ENCODE peak calls at places on chromosomes 5 and 9, in seven cellular contexts. One of them, this sample, is unnamed.
A peak's percentile ranks its signal among the peaks of the same experiment; 100 is the strongest.

GRCh38 chr9:106450549-106450948 is 412.4 kb upstream of the ZNF462 start:
- DNase-seq in endothelial cell: no peak
- DNase-seq in NCI-H1092 treated with DMSO at 0.1 percent for 48 hours: no peak
- DNase-seq in stimulated activated CD4-positive, alpha-beta T cell treated with anti-CD3 and anti-CD28 coated beads, Interleukin-2, amount 100 ng/mL, for 48 hours: no peak
- DNase-seq in T47D: no peak
- DNase-seq in GM06990: no peak
- DNase-seq in HEK293T: no peak
- DNase-seq in this sample: no peak

GRCh38 chr5:2297991-2298390 is 415.3 kb upstream of the IRX4 start:
- DNase-seq in endothelial cell: no peak
- DNase-seq in NCI-H1092 treated with DMSO at 0.1 percent for 48 hours: no peak
- DNase-seq in stimulated activated CD4-positive, alpha-beta T cell treated with anti-CD3 and anti-CD28 coated beads, Interleukin-2, amount 100 ng/mL, for 48 hours: no peak
- DNase-seq in T47D: no peak
- DNase-seq in GM06990: no peak
- DNase-seq in HEK293T: no peak
- DNase-seq in this sample: no peak

GRCh38 chr5:178351950-178352349 is 119.3 kb upstream of the PHYKPL start:
- DNase-seq in endothelial cell: no peak
- DNase-seq in NCI-H1092 treated with DMSO at 0.1 percent for 48 hours: no peak
- DNase-seq in stimulated activated CD4-positive, alpha-beta T cell treated with anti-CD3 and anti-CD28 coated beads, Interleukin-2, amount 100 ng/mL, for 48 hours: no peak
- DNase-seq in T47D: no peak
- DNase-seq in GM06990: no peak
- DNase-seq in HEK293T: no peak
- DNase-seq in this sample: no peak

GRCh38 chr9:71977003-71977402 is 65.6 kb downstream of the C9orf85 start:
- DNase-seq in endothelial cell: no peak
- DNase-seq in NCI-H1092 treated with DMSO at 0.1 percent for 48 hours: no peak
- DNase-seq in stimulated activated CD4-positive, alpha-beta T cell treated with anti-CD3 and anti-CD28 coated beads, Interleukin-2, amount 100 ng/mL, for 48 hours: no peak
- DNase-seq in T47D: no peak
- DNase-seq in GM06990: no peak
- DNase-seq in HEK293T: no peak
- DNase-seq in this sample: no peak

GRCh38 chr5:33235824-33236223 is 204.9 kb upstream of the TARS1 start:
- DNase-seq in endothelial cell: no peak
- DNase-seq in NCI-H1092 treated with DMSO at 0.1 percent for 48 hours: no peak
- DNase-seq in stimulated activated CD4-positive, alpha-beta T cell treated with anti-CD3 and anti-CD28 coated beads, Interleukin-2, amount 100 ng/mL, for 48 hours: no peak
- DNase-seq in T47D: no peak
- DNase-seq in GM06990: peak; percentile 9
- DNase-seq in HEK293T: no peak
- DNase-seq in this sample: no peak

GRCh38 chr5:163727028-163727427 is 221.6 kb downstream of the MAT2B start:
- DNase-seq in endothelial cell: no peak
- DNase-seq in NCI-H1092 treated with DMSO at 0.1 percent for 48 hours: no peak
- DNase-seq in stimulated activated CD4-positive, alpha-beta T cell treated with anti-CD3 and anti-CD28 coated beads, Interleukin-2, amount 100 ng/mL, for 48 hours: no peak
- DNase-seq in T47D: peak; percentile 61
- DNase-seq in GM06990: no peak
- DNase-seq in HEK293T: no peak
- DNase-seq in this sample: no peak

GRCh38 chr9:93672622-93673270 is 96.4 kb downstream of the PHF2 start:
- DNase-seq in endothelial cell: peak; percentile 2
- DNase-seq in NCI-H1092 treated with DMSO at 0.1 percent for 48 hours: no peak
- DNase-seq in stimulated activated CD4-positive, alpha-beta T cell treated with anti-CD3 and anti-CD28 coated beads, Interleukin-2, amount 100 ng/mL, for 48 hours: no peak
- DNase-seq in T47D: no peak
- DNase-seq in GM06990: no peak
- DNase-seq in HEK293T: no peak
- DNase-seq in this sample: no peak

GRCh38 chr9:134371731-134372130 is 45.5 kb downstream of the RXRA start:
- DNase-seq in endothelial cell: no peak
- DNase-seq in NCI-H1092 treated with DMSO at 0.1 percent for 48 hours: no peak
- DNase-seq in stimulated activated CD4-positive, alpha-beta T cell treated with anti-CD3 and anti-CD28 coated beads, Interleukin-2, amount 100 ng/mL, for 48 hours: no peak
- DNase-seq in T47D: no peak
- DNase-seq in GM06990: no peak
- DNase-seq in HEK293T: no peak
- DNase-seq in this sample: no peak

GRCh38 chr5:143134269-143134668 is 269.2 kb downstream of the NR3C1 start:
- DNase-seq in endothelial cell: no peak
- DNase-seq in NCI-H1092 treated with DMSO at 0.1 percent for 48 hours: no peak
- DNase-seq in stimulated activated CD4-positive, alpha-beta T cell treated with anti-CD3 and anti-CD28 coated beads, Interleukin-2, amount 100 ng/mL, for 48 hours: no peak
- DNase-seq in T47D: no peak
- DNase-seq in GM06990: no peak
- DNase-seq in HEK293T: no peak
- DNase-seq in this sample: no peak

GRCh38 chr5:144468542-144468941 is 297.9 kb downstream of the KCTD16 start:
- DNase-seq in endothelial cell: no peak
- DNase-seq in NCI-H1092 treated with DMSO at 0.1 percent for 48 hours: peak; percentile 61
- DNase-seq in stimulated activated CD4-positive, alpha-beta T cell treated with anti-CD3 and anti-CD28 coated beads, Interleukin-2, amount 100 ng/mL, for 48 hours: no peak
- DNase-seq in T47D: no peak
- DNase-seq in GM06990: no peak
- DNase-seq in HEK293T: no peak
- DNase-seq in this sample: no peak

GRCh38 chr5:53482717-53483638 is 2.5 kb downstream of the FST start:
- DNase-seq in endothelial cell: peak; percentile 40
- DNase-seq in NCI-H1092 treated with DMSO at 0.1 percent for 48 hours: no peak
- DNase-seq in stimulated activated CD4-positive, alpha-beta T cell treated with anti-CD3 and anti-CD28 coated beads, Interleukin-2, amount 100 ng/mL, for 48 hours: no peak
- DNase-seq in T47D: peak; percentile 42
- DNase-seq in GM06990: peak; percentile 28
- DNase-seq in HEK293T: no peak
- DNase-seq in this sample: peak; percentile 86

GRCh38 chr9:117546894-117547293 is 132.0 kb upstream of the ASTN2 start:
- DNase-seq in endothelial cell: peak; percentile 38
- DNase-seq in NCI-H1092 treated with DMSO at 0.1 percent for 48 hours: no peak
- DNase-seq in stimulated activated CD4-positive, alpha-beta T cell treated with anti-CD3 and anti-CD28 coated beads, Interleukin-2, amount 100 ng/mL, for 48 hours: no peak
- DNase-seq in T47D: peak; percentile 7
- DNase-seq in GM06990: peak; percentile 5
- DNase-seq in HEK293T: no peak
- DNase-seq in this sample: no peak

GRCh38 chr5:142600611-142601360 is 85.1 kb downstream of the FGF1 start:
- DNase-seq in endothelial cell: no peak
- DNase-seq in NCI-H1092 treated with DMSO at 0.1 percent for 48 hours: peak; percentile 27
- DNase-seq in stimulated activated CD4-positive, alpha-beta T cell treated with anti-CD3 and anti-CD28 coated beads, Interleukin-2, amount 100 ng/mL, for 48 hours: no peak
- DNase-seq in T47D: peak; percentile 21
- DNase-seq in GM06990: no peak
- DNase-seq in HEK293T: peak; percentile 31
- DNase-seq in this sample: no peak

GRCh38 chr9:125894566-125894965 is 147.4 kb downstream of the PBX3 start:
- DNase-seq in endothelial cell: no peak
- DNase-seq in NCI-H1092 treated with DMSO at 0.1 percent for 48 hours: peak; percentile 60
- DNase-seq in stimulated activated CD4-positive, alpha-beta T cell treated with anti-CD3 and anti-CD28 coated beads, Interleukin-2, amount 100 ng/mL, for 48 hours: no peak
- DNase-seq in T47D: peak; percentile 13
- DNase-seq in GM06990: no peak
- DNase-seq in HEK293T: no peak
- DNase-seq in this sample: no peak

GRCh38 chr5:54807421-54807820 is 178.0 kb downstream of the ESM1 start:
- DNase-seq in endothelial cell: no peak
- DNase-seq in NCI-H1092 treated with DMSO at 0.1 percent for 48 hours: no peak
- DNase-seq in stimulated activated CD4-positive, alpha-beta T cell treated with anti-CD3 and anti-CD28 coated beads, Interleukin-2, amount 100 ng/mL, for 48 hours: no peak
- DNase-seq in T47D: peak; percentile 40
- DNase-seq in GM06990: no peak
- DNase-seq in HEK293T: no peak
- DNase-seq in this sample: no peak

GRCh38 chr5:61866930-61867329 is 439.1 kb upstream of the KIF2A start:
- DNase-seq in endothelial cell: no peak
- DNase-seq in NCI-H1092 treated with DMSO at 0.1 percent for 48 hours: no peak
- DNase-seq in stimulated activated CD4-positive, alpha-beta T cell treated with anti-CD3 and anti-CD28 coated beads, Interleukin-2, amount 100 ng/mL, for 48 hours: no peak
- DNase-seq in T47D: no peak
- DNase-seq in GM06990: peak; percentile 15
- DNase-seq in HEK293T: no peak
- DNase-seq in this sample: no peak

GRCh38 chr5:138065102-138065501 is 18.7 kb upstream of the WNT8A start:
- DNase-seq in endothelial cell: peak; percentile 39
- DNase-seq in NCI-H1092 treated with DMSO at 0.1 percent for 48 hours: no peak
- DNase-seq in stimulated activated CD4-positive, alpha-beta T cell treated with anti-CD3 and anti-CD28 coated beads, Interleukin-2, amount 100 ng/mL, for 48 hours: no peak
- DNase-seq in T47D: peak; percentile 11
- DNase-seq in GM06990: no peak
- DNase-seq in HEK293T: peak; percentile 53
- DNase-seq in this sample: no peak